ENCODE peak calls at places on chromosomes 16 and 17, in seven cellular contexts. One of them, this sample, is unnamed.

GRCh38 chr17:36008998-36009665 is 7.8 kb upstream of the CCL15 start:
- DNase-seq in mesothelial cell of epicardium: peak; percentile 24
- DNase-seq in left lung: no peak
- DNase-seq in GM23338: peak; percentile 54
- DNase-seq in right lobe of liver: no peak
- DNase-seq in heart left ventricle: no peak
- DNase-seq in spleen: no peak
- DNase-seq in this sample: no peak

GRCh38 chr16:65572156-65572555 is 450.3 kb upstream of the CDH11 start:
- DNase-seq in heart left ventricle: no peak
- DNase-seq in left lung: no peak
- DNase-seq in spleen: no peak
- DNase-seq in GM23338: no peak
- DNase-seq in mesothelial cell of epicardium: no peak
- DNase-seq in right lobe of liver: no peak
- DNase-seq in this sample: no peak

GRCh38 chr17:74227681-74228080 is 14.3 kb downstream of the TTYH2 start:
- DNase-seq in heart left ventricle: no peak
- DNase-seq in spleen: no peak
- DNase-seq in mesothelial cell of epicardium: no peak
- DNase-seq in right lobe of liver: no peak
- DNase-seq in left lung: no peak
- DNase-seq in GM23338: no peak
- DNase-seq in this sample: no peak

GRCh38 chr16:89132194-89133005 is 38.7 kb downstream of the ACSF3 start:
- DNase-seq in spleen: no peak
- DNase-seq in left lung: peak; percentile 29
- DNase-seq in GM23338: no peak
- DNase-seq in right lobe of liver: peak; percentile 39
- DNase-seq in mesothelial cell of epicardium: no peak
- DNase-seq in heart left ventricle: no peak
- DNase-seq in this sample: no peak

GRCh38 chr17:14019186-14019956 is 49.9 kb upstream of the COX10 start:
- DNase-seq in right lobe of liver: peak; percentile 51
- DNase-seq in spleen: no peak
- DNase-seq in heart left ventricle: no peak
- DNase-seq in GM23338: no peak
- DNase-seq in mesothelial cell of epicardium: no peak
- DNase-seq in left lung: no peak
- DNase-seq in this sample: no peak

GRCh38 chr17:63431618-63431938 is 14.5 kb downstream of the CYB561 start:
- DNase-seq in spleen: peak; percentile 10
- DNase-seq in mesothelial cell of epicardium: no peak
- DNase-seq in left lung: no peak
- DNase-seq in GM23338: no peak
- DNase-seq in heart left ventricle: no peak
- DNase-seq in right lobe of liver: no peak
- DNase-seq in this sample: no peak

GRCh38 chr17:3603870-3604259 is 5.3 kb downstream of the TRPV1 start:
- DNase-seq in heart left ventricle: no peak
- DNase-seq in right lobe of liver: no peak
- DNase-seq in spleen: no peak
- DNase-seq in GM23338: no peak
- DNase-seq in mesothelial cell of epicardium: no peak
- DNase-seq in left lung: no peak
- DNase-seq in this sample: no peak

GRCh38 chr17:80108321-80108971 is 7.1 kb downstream of the GAA start:
- DNase-seq in right lobe of liver: no peak
- DNase-seq in spleen: peak; percentile 63
- DNase-seq in GM23338: no peak
- DNase-seq in heart left ventricle: no peak
- DNase-seq in mesothelial cell of epicardium: peak; percentile 32
- DNase-seq in left lung: no peak
- DNase-seq in this sample: no peak

GRCh38 chr16:89602273-89602951 is 11.0 kb upstream of the DPEP1 start:
- DNase-seq in right lobe of liver: no peak
- DNase-seq in spleen: no peak
- DNase-seq in GM23338: peak; percentile 80
- DNase-seq in mesothelial cell of epicardium: peak; percentile 67
- DNase-seq in left lung: peak; percentile 59
- DNase-seq in heart left ventricle: no peak
- DNase-seq in this sample: no peak

GRCh38 chr16:53417011-53417410 is 17.3 kb upstream of the RBL2 start:
- DNase-seq in mesothelial cell of epicardium: no peak
- DNase-seq in spleen: no peak
- DNase-seq in left lung: no peak
- DNase-seq in heart left ventricle: no peak
- DNase-seq in right lobe of liver: no peak
- DNase-seq in GM23338: peak; percentile 25
- DNase-seq in this sample: no peak

GRCh38 chr17:38815576-38816193 is 9.4 kb downstream of the CWC25 start:
- DNase-seq in spleen: no peak
- DNase-seq in left lung: no peak
- DNase-seq in GM23338: peak; percentile 39
- DNase-seq in right lobe of liver: no peak
- DNase-seq in heart left ventricle: no peak
- DNase-seq in mesothelial cell of epicardium: no peak
- DNase-seq in this sample: no peak

GRCh38 chr17:36069131-36069530 is 5.1 kb downstream of the CCL18 start:
- DNase-seq in GM23338: no peak
- DNase-seq in heart left ventricle: no peak
- DNase-seq in mesothelial cell of epicardium: no peak
- DNase-seq in right lobe of liver: no peak
- DNase-seq in spleen: no peak
- DNase-seq in left lung: no peak
- DNase-seq in this sample: no peak

GRCh38 chr17:6456914-6457687 is 12.8 kb downstream of the PIMREG start:
- DNase-seq in heart left ventricle: no peak
- DNase-seq in spleen: peak; percentile 62
- DNase-seq in right lobe of liver: no peak
- DNase-seq in GM23338: no peak
- DNase-seq in left lung: no peak
- DNase-seq in mesothelial cell of epicardium: no peak
- DNase-seq in this sample: no peak

GRCh38 chr17:45834471-45835396 is 9.9 kb upstream of the SPPL2C start:
- DNase-seq in mesothelial cell of epicardium: no peak
- DNase-seq in right lobe of liver: no peak
- DNase-seq in left lung: no peak
- DNase-seq in spleen: no peak
- DNase-seq in heart left ventricle: no peak
- DNase-seq in GM23338: no peak
- DNase-seq in this sample: no peak

GRCh38 chr17:74569392-74570003 is 2.2 kb upstream of the CD300H start:
- DNase-seq in left lung: peak; percentile 91
- DNase-seq in spleen: no peak
- DNase-seq in right lobe of liver: no peak
- DNase-seq in mesothelial cell of epicardium: no peak
- DNase-seq in heart left ventricle: peak; percentile 35
- DNase-seq in GM23338: peak; percentile 39
- DNase-seq in this sample: no peak

GRCh38 chr16:66874079-66874775 is 6.1 kb upstream of the PDP2 start:
- DNase-seq in heart left ventricle: no peak
- DNase-seq in GM23338: peak; percentile 16
- DNase-seq in mesothelial cell of epicardium: no peak
- DNase-seq in spleen: no peak
- DNase-seq in right lobe of liver: no peak
- DNase-seq in left lung: no peak
- DNase-seq in this sample: no peak

GRCh38 chr16:88781140-88782077 is 3.6 kb downstream of the PIEZO1 start:
- DNase-seq in GM23338: no peak
- DNase-seq in right lobe of liver: no peak
- DNase-seq in left lung: peak; percentile 76
- DNase-seq in spleen: peak; percentile 92
- DNase-seq in heart left ventricle: no peak
- DNase-seq in mesothelial cell of epicardium: no peak
- DNase-seq in this sample: peak; percentile 57

GRCh38 chr16:11207646-11208045 is 48.4 kb downstream of the SOCS1 start:
- DNase-seq in mesothelial cell of epicardium: no peak
- DNase-seq in heart left ventricle: no peak
- DNase-seq in GM23338: no peak
- DNase-seq in right lobe of liver: no peak
- DNase-seq in left lung: no peak
- DNase-seq in spleen: no peak
- DNase-seq in this sample: no peak

GRCh38 chr17:79707931-79708891 is 22.5 kb upstream of the ENPP7 start:
- DNase-seq in right lobe of liver: no peak
- DNase-seq in mesothelial cell of epicardium: peak; percentile 81
- DNase-seq in GM23338: peak; percentile 75
- DNase-seq in spleen: peak; percentile 81
- DNase-seq in heart left ventricle: peak; percentile 51
- DNase-seq in left lung: no peak
- DNase-seq in this sample: peak; percentile 61

GRCh38 chr16:89412811-89413210 is 77.5 kb downstream of the ANKRD11 start:
- DNase-seq in right lobe of liver: peak; percentile 83
- DNase-seq in mesothelial cell of epicardium: no peak
- DNase-seq in spleen: no peak
- DNase-seq in GM23338: peak; percentile 55
- DNase-seq in left lung: no peak
- DNase-seq in heart left ventricle: peak; percentile 58
- DNase-seq in this sample: no peak

GRCh38 chr17:76506408-76507328 is 5.4 kb upstream of the RHBDF2 start:
- DNase-seq in spleen: peak; percentile 96
- DNase-seq in GM23338: peak; percentile 91
- DNase-seq in heart left ventricle: peak; percentile 84
- DNase-seq in left lung: peak; percentile 82
- DNase-seq in mesothelial cell of epicardium: peak; percentile 95
- DNase-seq in right lobe of liver: peak; percentile 82
- DNase-seq in this sample: peak; percentile 93

GRCh38 chr16:51150159-51150893 is 744 bp downstream of the SALL1 start:
- DNase-seq in GM23338: peak; percentile 57
- DNase-seq in heart left ventricle: no peak
- DNase-seq in spleen: no peak
- DNase-seq in right lobe of liver: no peak
- DNase-seq in mesothelial cell of epicardium: no peak
- DNase-seq in left lung: no peak
- DNase-seq in this sample: no peak

GRCh38 chr17:683499-684254 is 31.0 kb downstream of the VPS53 start:
- DNase-seq in right lobe of liver: no peak
- DNase-seq in mesothelial cell of epicardium: no peak
- DNase-seq in heart left ventricle: no peak
- DNase-seq in GM23338: no peak
- DNase-seq in spleen: no peak
- DNase-seq in left lung: no peak
- DNase-seq in this sample: no peak

DNA sequence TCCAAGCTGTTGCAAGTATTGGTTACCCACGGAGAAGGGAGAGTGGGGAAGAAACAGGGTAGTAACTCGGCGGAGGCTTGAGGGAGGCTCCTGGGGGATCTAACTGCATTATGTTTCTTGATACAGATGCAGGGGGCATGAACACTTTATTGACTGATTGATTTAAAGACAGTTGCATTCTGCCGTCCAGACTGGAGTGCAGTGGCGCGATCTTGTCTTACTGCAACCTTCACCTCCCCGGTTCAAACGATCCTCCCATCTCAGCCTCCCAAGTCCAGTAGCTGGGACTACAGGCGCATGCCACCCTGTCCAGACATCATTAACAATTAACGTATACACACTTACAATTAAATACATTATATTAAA is 15.1 kb upstream of the ERN2 start:
- DNase-seq in mesothelial cell of epicardium: no peak
- DNase-seq in GM23338: no peak
- DNase-seq in right lobe of liver: no peak
- DNase-seq in spleen: no peak
- DNase-seq in heart left ventricle: no peak
- DNase-seq in left lung: no peak
- DNase-seq in this sample: no peak
- TF ChIP-seq CTCF in mesothelial cell of epicardium: no peak
- TF ChIP-seq CTCF in GM23338: no peak
- TF ChIP-seq CTCF in right lobe of liver: no peak
- TF ChIP-seq CTCF in spleen: peak; percentile 4
- TF ChIP-seq CTCF in heart left ventricle: peak; percentile 3
- TF ChIP-seq CTCF in left lung: no peak
- TF ChIP-seq CTCF in this sample: no peak

GRCh38 chr17:34562387-34562786 is 17.0 kb upstream of the TMEM132E start:
- DNase-seq in spleen: no peak
- DNase-seq in heart left ventricle: no peak
- DNase-seq in right lobe of liver: no peak
- DNase-seq in mesothelial cell of epicardium: no peak
- DNase-seq in left lung: no peak
- DNase-seq in GM23338: peak; percentile 73
- DNase-seq in this sample: no peak
- TF ChIP-seq CTCF in spleen: no peak
- TF ChIP-seq CTCF in heart left ventricle: no peak
- TF ChIP-seq CTCF in right lobe of liver: no peak
- TF ChIP-seq CTCF in mesothelial cell of epicardium: peak; percentile 66
- TF ChIP-seq CTCF in left lung: peak; percentile 29
- TF ChIP-seq CTCF in GM23338: peak; percentile 54
- TF ChIP-seq CTCF in this sample: no peak

DNA sequence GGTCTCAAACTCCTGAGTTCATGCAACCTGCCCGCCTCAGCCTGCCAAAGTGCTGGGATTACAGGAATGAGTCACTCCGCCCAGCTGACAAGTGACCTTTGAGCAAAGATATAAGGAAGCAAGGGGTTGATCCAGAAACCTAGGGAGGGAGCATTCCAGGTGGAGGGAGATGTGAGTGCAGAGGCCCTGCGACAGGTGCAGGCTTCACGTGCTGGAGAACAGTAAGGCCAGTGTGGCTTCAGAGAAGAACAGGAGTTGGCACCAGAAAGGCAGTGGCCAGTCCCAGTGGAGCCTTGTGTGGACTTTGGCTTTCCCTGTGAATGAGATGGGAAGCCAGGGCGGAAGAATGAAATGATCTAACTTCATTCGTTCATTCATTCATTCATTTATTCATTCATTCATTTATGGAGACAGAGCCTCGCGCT is 73.6 kb upstream of the HAS3 start:
- DNase-seq in mesothelial cell of epicardium: no peak
- DNase-seq in right lobe of liver: no peak
- DNase-seq in left lung: no peak
- DNase-seq in GM23338: no peak
- DNase-seq in spleen: no peak
- DNase-seq in heart left ventricle: no peak
- DNase-seq in this sample: no peak
- TF ChIP-seq CTCF in mesothelial cell of epicardium: no peak
- TF ChIP-seq CTCF in right lobe of liver: no peak
- TF ChIP-seq CTCF in left lung: no peak
- TF ChIP-seq CTCF in GM23338: no peak
- TF ChIP-seq CTCF in spleen: no peak
- TF ChIP-seq CTCF in heart left ventricle: no peak
- TF ChIP-seq CTCF in this sample: no peak

DNA sequence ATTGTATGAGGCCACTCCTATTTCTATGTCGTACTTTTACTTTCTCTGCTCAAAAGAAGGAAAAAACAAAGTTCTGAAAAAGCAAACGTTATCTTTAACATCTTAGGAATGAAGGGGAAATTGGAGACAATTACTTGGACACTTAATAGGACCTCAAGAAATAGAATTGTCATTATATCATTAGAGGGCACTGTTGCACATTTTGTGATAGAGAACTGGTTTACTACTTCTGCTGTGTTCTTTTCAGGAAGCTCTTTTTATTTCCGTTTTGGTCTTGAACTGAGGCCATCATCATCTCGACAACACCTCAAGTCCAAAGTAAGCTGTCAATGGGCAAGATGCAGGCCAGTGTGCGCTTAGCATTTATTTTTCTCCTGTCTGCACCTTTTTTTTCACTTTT is 14.6 kb downstream of the COG4 start:
- DNase-seq in mesothelial cell of epicardium: no peak
- DNase-seq in right lobe of liver: no peak
- DNase-seq in GM23338: no peak
- DNase-seq in heart left ventricle: no peak
- DNase-seq in spleen: no peak
- DNase-seq in left lung: no peak
- DNase-seq in this sample: no peak
- TF ChIP-seq CTCF in mesothelial cell of epicardium: no peak
- TF ChIP-seq CTCF in right lobe of liver: peak; percentile 15
- TF ChIP-seq CTCF in GM23338: no peak
- TF ChIP-seq CTCF in heart left ventricle: no peak
- TF ChIP-seq CTCF in spleen: no peak
- TF ChIP-seq CTCF in left lung: no peak
- TF ChIP-seq CTCF in this sample: no peak